ENCODE peak calls at places on chromosomes 11 and 22, in seven cellular contexts. Z is stimulated activated CD4-positive, alpha-beta T cell treated with anti-CD3 and anti-CD28 coated beads, Interleukin-2, amount 100 ng/mL, for 48 hours; H is SK-MEL-5; S is A172; D is activated CD4-positive, CD25-positive, alpha-beta regulatory T cell; U is C1 segment of cervical spinal cord; B is T1000. V is an unnamed sample.

GRCh38 chr22:19648419-19648929 is 65.8 kb upstream of the SEPTIN5 start:
- DNase-seq in Z (no peak), H (no peak), S (no peak), D (no peak), U (no peak), B (no peak), V (no peak)

GRCh38 chr11:72821920-72822799 is 7.9 kb downstream of the ATG16L2 start:
- DNase-seq in Z (peak), H (peak), S (no peak), D (peak), U (peak), B (peak), V (no peak)

GRCh38 chr22:46421272-46421671 is 85.8 kb downstream of the TRMU start:
- DNase-seq in Z (no peak), H (no peak), S (no peak), D (no peak), U (no peak), B (no peak), V (peak)

GRCh38 chr22:46087816-46088277 is 62.5 kb upstream of the PPARA start:
- DNase-seq in Z (no peak), H (peak), S (no peak), D (no peak), U (peak), B (peak), V (no peak)

GRCh38 chr11:75465701-75466531 is 32.9 kb upstream of the KLHL35 start:
- DNase-seq in Z (no peak), H (no peak), S (peak), D (no peak), U (no peak), B (no peak), V (no peak)

GRCh38 chr11:36509694-36510566 is at the start of gene TRAF6:
- DNase-seq in Z (peak), H (peak), S (peak), D (peak), U (peak), B (peak), V (peak)

GRCh38 chr11:10298342-10298741 is 4.3 kb upstream of the SBF2 start:
- DNase-seq in Z (no peak), H (peak), S (peak), D (no peak), U (no peak), B (no peak), V (no peak)

GRCh38 chr11:122748968-122749687 is 89.2 kb upstream of the CRTAM start:
- DNase-seq in Z (peak), H (no peak), S (peak), D (peak), U (peak), B (peak), V (peak)

GRCh38 chr11:69425895-69426544 is 55.4 kb upstream of the LINC01488 start:
- DNase-seq in Z (no peak), H (no peak), S (no peak), D (no peak), U (no peak), B (no peak), V (no peak)

GRCh38 chr11:92259861-92260260 is 35.2 kb downstream of the FAT3 start:
- DNase-seq in Z (no peak), H (no peak), S (no peak), D (no peak), U (no peak), B (no peak), V (no peak)

GRCh38 chr11:433111-433510 is 8.7 kb downstream of the ANO9 start:
- DNase-seq in Z (no peak), H (no peak), S (no peak), D (no peak), U (no peak), B (no peak), V (no peak)

GRCh38 chr11:27201454-27202302 is 161.1 kb downstream of the BBOX1 start:
- DNase-seq in Z (no peak), H (peak), S (peak), D (no peak), U (no peak), B (peak), V (no peak)

GRCh38 chr11:19073454-19074415 is 13.2 kb upstream of the MRGPRX2 start:
- DNase-seq in Z (no peak), H (no peak), S (no peak), D (no peak), U (no peak), B (no peak), V (no peak)

GRCh38 chr11:120168960-120169681 is 31.2 kb upstream of the TRIM29 start:
- DNase-seq in Z (peak), H (peak), S (peak), D (no peak), U (peak), B (no peak), V (peak)

GRCh38 chr22:49380095-49380827 is 447.4 kb downstream of the BRD1 start:
- DNase-seq in Z (no peak), H (no peak), S (no peak), D (no peak), U (no peak), B (no peak), V (no peak)

GRCh38 chr11:46389450-46390330 is 1.9 kb downstream of the CHRM4 start:
- DNase-seq in Z (peak), H (peak), S (no peak), D (peak), U (peak), B (peak), V (peak)

GRCh38 chr22:37563153-37564081 is 3.1 kb downstream of the CDC42EP1 start:
- DNase-seq in Z (no peak), H (peak), S (peak), D (no peak), U (peak), B (peak), V (no peak)

GRCh38 chr11:36455658-36456111 is 54.4 kb downstream of the TRAF6 start:
- DNase-seq in Z (no peak), H (peak), S (peak), D (no peak), U (peak), B (peak), V (no peak)

GRCh38 chr22:46537221-46537945 is at the start of gene CELSR1:
- DNase-seq in Z (no peak), H (peak), S (peak), D (no peak), U (no peak), B (no peak), V (peak)

GRCh38 chr22:27107824-27108223 is 450.4 kb downstream of the MIAT start:
- DNase-seq in Z (no peak), H (peak), S (peak), D (no peak), U (peak), B (peak), V (no peak)

GRCh38 chr22:30396871-30397655 is at the start of gene SEC14L2:
- DNase-seq in Z (peak), H (peak), S (no peak), D (peak), U (peak), B (peak), V (no peak)

GRCh38 chr11:46418751-46419150 is 27.2 kb upstream of the CHRM4 start:
- DNase-seq in Z (no peak), H (no peak), S (no peak), D (no peak), U (no peak), B (no peak), V (no peak)

GRCh38 chr11:61645179-61645868 is 34.9 kb upstream of the DAGLA start:
- DNase-seq in Z (no peak), H (no peak), S (no peak), D (no peak), U (no peak), B (no peak), V (no peak)

GRCh38 chr22:50115693-50116092 is 25.9 kb downstream of the MOV10L1 start:
- DNase-seq in Z (no peak), H (no peak), S (peak), D (no peak), U (no peak), B (no peak), V (no peak)

GRCh38 chr22:31870890-31871289 is 73.4 kb upstream of the YWHAH start:
- DNase-seq in Z (no peak), H (peak), S (peak), D (no peak), U (no peak), B (no peak), V (no peak)

GRCh38 chr11:79663012-79663411 is 222.2 kb upstream of the TENM4 start:
- DNase-seq in Z (no peak), H (no peak), S (no peak), D (no peak), U (no peak), B (no peak), V (no peak)